ENCODE peak calls at places on chromosomes 4 and X, in ten cellular contexts. One of them, this sample, is unnamed.

GRCh38 chrX:55981603-55982002 is 250.6 kb upstream of the KLF8 start:
- DNase-seq in NAMALWA: no peak
- DNase-seq in left colon: no peak
- DNase-seq in NCI-H1105 treated with DMSO at 0.1 percent for 48 hours: no peak
- DNase-seq in right cardiac atrium: no peak
- DNase-seq in small intestine: no peak
- DNase-seq in neural crest cell: no peak
- DNase-seq in choroid plexus epithelial cell: no peak
- DNase-seq in NCI-H2029: no peak
- DNase-seq in ELF-1: no peak
- DNase-seq in this sample: no peak

GRCh38 chr4:134762053-134762452 is 560.5 kb upstream of the PABPC4L start:
- DNase-seq in NAMALWA: peak
- DNase-seq in left colon: no peak
- DNase-seq in NCI-H1105 treated with DMSO at 0.1 percent for 48 hours: no peak
- DNase-seq in right cardiac atrium: no peak
- DNase-seq in small intestine: no peak
- DNase-seq in neural crest cell: no peak
- DNase-seq in choroid plexus epithelial cell: no peak
- DNase-seq in NCI-H2029: no peak
- DNase-seq in ELF-1: peak
- DNase-seq in this sample: no peak

GRCh38 chr4:16694491-16695276 is 203.8 kb downstream of the LDB2 start:
- DNase-seq in NAMALWA: no peak
- DNase-seq in left colon: no peak
- DNase-seq in NCI-H1105 treated with DMSO at 0.1 percent for 48 hours: no peak
- DNase-seq in right cardiac atrium: no peak
- DNase-seq in small intestine: no peak
- DNase-seq in neural crest cell: no peak
- DNase-seq in choroid plexus epithelial cell: no peak
- DNase-seq in NCI-H2029: no peak
- DNase-seq in ELF-1: peak
- DNase-seq in this sample: no peak

GRCh38 chr4:2247128-2248043 is 5.5 kb upstream of the HAUS3 start:
- DNase-seq in NAMALWA: no peak
- DNase-seq in left colon: no peak
- DNase-seq in NCI-H1105 treated with DMSO at 0.1 percent for 48 hours: no peak
- DNase-seq in right cardiac atrium: no peak
- DNase-seq in small intestine: no peak
- DNase-seq in neural crest cell: no peak
- DNase-seq in choroid plexus epithelial cell: no peak
- DNase-seq in NCI-H2029: no peak
- DNase-seq in ELF-1: no peak
- DNase-seq in this sample: no peak

GRCh38 chr4:33709247-33709646 is 2535.1 kb downstream of the ARAP2 start:
- DNase-seq in NAMALWA: no peak
- DNase-seq in left colon: no peak
- DNase-seq in NCI-H1105 treated with DMSO at 0.1 percent for 48 hours: no peak
- DNase-seq in right cardiac atrium: no peak
- DNase-seq in small intestine: no peak
- DNase-seq in neural crest cell: no peak
- DNase-seq in choroid plexus epithelial cell: peak
- DNase-seq in NCI-H2029: no peak
- DNase-seq in ELF-1: no peak
- DNase-seq in this sample: no peak

GRCh38 chr4:142112451-142112850 is 476.1 kb downstream of the IL15 start:
- DNase-seq in NAMALWA: no peak
- DNase-seq in left colon: no peak
- DNase-seq in NCI-H1105 treated with DMSO at 0.1 percent for 48 hours: no peak
- DNase-seq in right cardiac atrium: no peak
- DNase-seq in small intestine: no peak
- DNase-seq in neural crest cell: no peak
- DNase-seq in choroid plexus epithelial cell: peak
- DNase-seq in NCI-H2029: no peak
- DNase-seq in ELF-1: no peak
- DNase-seq in this sample: no peak

GRCh38 chr4:57094482-57095223 is 15.5 kb downstream of the IGFBP7 start:
- DNase-seq in NAMALWA: no peak
- DNase-seq in left colon: no peak
- DNase-seq in NCI-H1105 treated with DMSO at 0.1 percent for 48 hours: no peak
- DNase-seq in right cardiac atrium: no peak
- DNase-seq in small intestine: no peak
- DNase-seq in neural crest cell: no peak
- DNase-seq in choroid plexus epithelial cell: peak
- DNase-seq in NCI-H2029: no peak
- DNase-seq in ELF-1: no peak
- DNase-seq in this sample: no peak

GRCh38 chr4:55547918-55548317 is 1.2 kb upstream of the CLOCK start:
- DNase-seq in NAMALWA: no peak
- DNase-seq in left colon: no peak
- DNase-seq in NCI-H1105 treated with DMSO at 0.1 percent for 48 hours: no peak
- DNase-seq in right cardiac atrium: no peak
- DNase-seq in small intestine: no peak
- DNase-seq in neural crest cell: no peak
- DNase-seq in choroid plexus epithelial cell: no peak
- DNase-seq in NCI-H2029: no peak
- DNase-seq in ELF-1: no peak
- DNase-seq in this sample: no peak

GRCh38 chr4:124177647-124178425 is 534.7 kb downstream of the ANKRD50 start:
- DNase-seq in NAMALWA: no peak
- DNase-seq in left colon: no peak
- DNase-seq in NCI-H1105 treated with DMSO at 0.1 percent for 48 hours: no peak
- DNase-seq in right cardiac atrium: no peak
- DNase-seq in small intestine: no peak
- DNase-seq in neural crest cell: no peak
- DNase-seq in choroid plexus epithelial cell: peak
- DNase-seq in NCI-H2029: no peak
- DNase-seq in ELF-1: no peak
- DNase-seq in this sample: no peak

GRCh38 chr4:75653845-75654503 is 19.2 kb downstream of the G3BP2 start:
- DNase-seq in NAMALWA: no peak
- DNase-seq in left colon: no peak
- DNase-seq in NCI-H1105 treated with DMSO at 0.1 percent for 48 hours: no peak
- DNase-seq in right cardiac atrium: no peak
- DNase-seq in small intestine: peak
- DNase-seq in neural crest cell: no peak
- DNase-seq in choroid plexus epithelial cell: peak
- DNase-seq in NCI-H2029: peak
- DNase-seq in ELF-1: peak
- DNase-seq in this sample: no peak

GRCh38 chrX:69556094-69557011 is 52.2 kb downstream of the NALF2 start:
- DNase-seq in NAMALWA: no peak
- DNase-seq in left colon: no peak
- DNase-seq in NCI-H1105 treated with DMSO at 0.1 percent for 48 hours: no peak
- DNase-seq in right cardiac atrium: no peak
- DNase-seq in small intestine: peak
- DNase-seq in neural crest cell: no peak
- DNase-seq in choroid plexus epithelial cell: peak
- DNase-seq in NCI-H2029: peak
- DNase-seq in ELF-1: peak
- DNase-seq in this sample: no peak

GRCh38 chr4:161813389-161813788 is 350.4 kb downstream of the FSTL5 start:
- DNase-seq in NAMALWA: no peak
- DNase-seq in left colon: no peak
- DNase-seq in NCI-H1105 treated with DMSO at 0.1 percent for 48 hours: no peak
- DNase-seq in right cardiac atrium: no peak
- DNase-seq in small intestine: no peak
- DNase-seq in neural crest cell: no peak
- DNase-seq in choroid plexus epithelial cell: no peak
- DNase-seq in NCI-H2029: no peak
- DNase-seq in ELF-1: no peak
- DNase-seq in this sample: no peak

GRCh38 chr4:75391489-75392166 is 122.6 kb downstream of the RCHY1 start:
- DNase-seq in NAMALWA: no peak
- DNase-seq in left colon: no peak
- DNase-seq in NCI-H1105 treated with DMSO at 0.1 percent for 48 hours: no peak
- DNase-seq in right cardiac atrium: no peak
- DNase-seq in small intestine: no peak
- DNase-seq in neural crest cell: no peak
- DNase-seq in choroid plexus epithelial cell: no peak
- DNase-seq in NCI-H2029: no peak
- DNase-seq in ELF-1: no peak
- DNase-seq in this sample: no peak

GRCh38 chrX:10404435-10404834 is 215.9 kb downstream of the MID1 start:
- DNase-seq in NAMALWA: no peak
- DNase-seq in left colon: no peak
- DNase-seq in NCI-H1105 treated with DMSO at 0.1 percent for 48 hours: no peak
- DNase-seq in right cardiac atrium: no peak
- DNase-seq in small intestine: no peak
- DNase-seq in neural crest cell: no peak
- DNase-seq in choroid plexus epithelial cell: peak
- DNase-seq in NCI-H2029: no peak
- DNase-seq in ELF-1: no peak
- DNase-seq in this sample: no peak

GRCh38 chr4:95409127-95409526 is 139.6 kb downstream of the UNC5C start:
- DNase-seq in NAMALWA: no peak
- DNase-seq in left colon: no peak
- DNase-seq in NCI-H1105 treated with DMSO at 0.1 percent for 48 hours: no peak
- DNase-seq in right cardiac atrium: no peak
- DNase-seq in small intestine: no peak
- DNase-seq in neural crest cell: no peak
- DNase-seq in choroid plexus epithelial cell: peak
- DNase-seq in NCI-H2029: no peak
- DNase-seq in ELF-1: no peak
- DNase-seq in this sample: no peak

GRCh38 chr4:140109626-140110213 is 44.3 kb downstream of the MAML3 start:
- DNase-seq in NAMALWA: no peak
- DNase-seq in left colon: no peak
- DNase-seq in NCI-H1105 treated with DMSO at 0.1 percent for 48 hours: peak
- DNase-seq in right cardiac atrium: no peak
- DNase-seq in small intestine: no peak
- DNase-seq in neural crest cell: no peak
- DNase-seq in choroid plexus epithelial cell: no peak
- DNase-seq in NCI-H2029: no peak
- DNase-seq in ELF-1: no peak
- DNase-seq in this sample: no peak

GRCh38 chr4:146029939-146030710 is 91.5 kb upstream of the ZNF827 start:
- DNase-seq in NAMALWA: peak
- DNase-seq in left colon: peak
- DNase-seq in NCI-H1105 treated with DMSO at 0.1 percent for 48 hours: no peak
- DNase-seq in right cardiac atrium: no peak
- DNase-seq in small intestine: peak
- DNase-seq in neural crest cell: no peak
- DNase-seq in choroid plexus epithelial cell: peak
- DNase-seq in NCI-H2029: no peak
- DNase-seq in ELF-1: peak
- DNase-seq in this sample: peak

GRCh38 chr4:96134806-96135205 is 294.9 kb downstream of the PDHA2 start:
- DNase-seq in NAMALWA: no peak
- DNase-seq in left colon: no peak
- DNase-seq in NCI-H1105 treated with DMSO at 0.1 percent for 48 hours: no peak
- DNase-seq in right cardiac atrium: no peak
- DNase-seq in small intestine: no peak
- DNase-seq in neural crest cell: no peak
- DNase-seq in choroid plexus epithelial cell: no peak
- DNase-seq in NCI-H2029: no peak
- DNase-seq in ELF-1: no peak
- DNase-seq in this sample: no peak

GRCh38 chr4:161133877-161134276 is 1029.9 kb downstream of the FSTL5 start:
- DNase-seq in NAMALWA: no peak
- DNase-seq in left colon: no peak
- DNase-seq in NCI-H1105 treated with DMSO at 0.1 percent for 48 hours: no peak
- DNase-seq in right cardiac atrium: no peak
- DNase-seq in small intestine: no peak
- DNase-seq in neural crest cell: no peak
- DNase-seq in choroid plexus epithelial cell: no peak
- DNase-seq in NCI-H2029: no peak
- DNase-seq in ELF-1: no peak
- DNase-seq in this sample: no peak

GRCh38 chrX:8841911-8842310 is 40.7 kb upstream of the FAM9A start:
- DNase-seq in NAMALWA: no peak
- DNase-seq in left colon: no peak
- DNase-seq in NCI-H1105 treated with DMSO at 0.1 percent for 48 hours: no peak
- DNase-seq in right cardiac atrium: no peak
- DNase-seq in small intestine: no peak
- DNase-seq in neural crest cell: no peak
- DNase-seq in choroid plexus epithelial cell: peak
- DNase-seq in NCI-H2029: no peak
- DNase-seq in ELF-1: no peak
- DNase-seq in this sample: no peak

GRCh38 chrX:17527135-17527701 is 152.2 kb downstream of the NHS start:
- DNase-seq in NAMALWA: no peak
- DNase-seq in left colon: no peak
- DNase-seq in NCI-H1105 treated with DMSO at 0.1 percent for 48 hours: no peak
- DNase-seq in right cardiac atrium: peak
- DNase-seq in small intestine: peak
- DNase-seq in neural crest cell: no peak
- DNase-seq in choroid plexus epithelial cell: no peak
- DNase-seq in NCI-H2029: no peak
- DNase-seq in ELF-1: peak
- DNase-seq in this sample: no peak

GRCh38 chr4:40199999-40200880 is 3.4 kb downstream of the RHOH start:
- DNase-seq in NAMALWA: peak
- DNase-seq in left colon: peak
- DNase-seq in NCI-H1105 treated with DMSO at 0.1 percent for 48 hours: no peak
- DNase-seq in right cardiac atrium: no peak
- DNase-seq in small intestine: peak
- DNase-seq in neural crest cell: no peak
- DNase-seq in choroid plexus epithelial cell: peak
- DNase-seq in NCI-H2029: no peak
- DNase-seq in ELF-1: no peak
- DNase-seq in this sample: peak

GRCh38 chr4:97468272-97468671 is 675.0 kb downstream of the STPG2 start:
- DNase-seq in NAMALWA: no peak
- DNase-seq in left colon: no peak
- DNase-seq in NCI-H1105 treated with DMSO at 0.1 percent for 48 hours: no peak
- DNase-seq in right cardiac atrium: no peak
- DNase-seq in small intestine: no peak
- DNase-seq in neural crest cell: no peak
- DNase-seq in choroid plexus epithelial cell: no peak
- DNase-seq in NCI-H2029: no peak
- DNase-seq in ELF-1: no peak
- DNase-seq in this sample: no peak

GRCh38 chr4:84753318-84753972 is 170.5 kb downstream of the CDS1 start:
- DNase-seq in NAMALWA: no peak
- DNase-seq in left colon: no peak
- DNase-seq in NCI-H1105 treated with DMSO at 0.1 percent for 48 hours: no peak
- DNase-seq in right cardiac atrium: no peak
- DNase-seq in small intestine: no peak
- DNase-seq in neural crest cell: no peak
- DNase-seq in choroid plexus epithelial cell: no peak
- DNase-seq in NCI-H2029: no peak
- DNase-seq in ELF-1: no peak
- DNase-seq in this sample: no peak

GRCh38 chr4:93319011-93319410 is 509.5 kb upstream of the ATOH1 start:
- DNase-seq in NAMALWA: no peak
- DNase-seq in left colon: no peak
- DNase-seq in NCI-H1105 treated with DMSO at 0.1 percent for 48 hours: no peak
- DNase-seq in right cardiac atrium: no peak
- DNase-seq in small intestine: no peak
- DNase-seq in neural crest cell: no peak
- DNase-seq in choroid plexus epithelial cell: peak
- DNase-seq in NCI-H2029: no peak
- DNase-seq in ELF-1: no peak
- DNase-seq in this sample: no peak

GRCh38 chr4:37197899-37198298 is 46.6 kb upstream of the NWD2 start:
- DNase-seq in NAMALWA: no peak
- DNase-seq in left colon: peak
- DNase-seq in NCI-H1105 treated with DMSO at 0.1 percent for 48 hours: no peak
- DNase-seq in right cardiac atrium: no peak
- DNase-seq in small intestine: no peak
- DNase-seq in neural crest cell: no peak
- DNase-seq in choroid plexus epithelial cell: no peak
- DNase-seq in NCI-H2029: no peak
- DNase-seq in ELF-1: no peak
- DNase-seq in this sample: no peak

GRCh38 chr4:89353514-89353913 is 45.9 kb upstream of the GPRIN3 start:
- DNase-seq in NAMALWA: no peak
- DNase-seq in left colon: no peak
- DNase-seq in NCI-H1105 treated with DMSO at 0.1 percent for 48 hours: no peak
- DNase-seq in right cardiac atrium: no peak
- DNase-seq in small intestine: no peak
- DNase-seq in neural crest cell: no peak
- DNase-seq in choroid plexus epithelial cell: no peak
- DNase-seq in NCI-H2029: no peak
- DNase-seq in ELF-1: no peak
- DNase-seq in this sample: no peak

GRCh38 chr4:54526560-54526959 is 131.2 kb upstream of the KIT start:
- DNase-seq in NAMALWA: no peak
- DNase-seq in left colon: no peak
- DNase-seq in NCI-H1105 treated with DMSO at 0.1 percent for 48 hours: no peak
- DNase-seq in right cardiac atrium: no peak
- DNase-seq in small intestine: no peak
- DNase-seq in neural crest cell: no peak
- DNase-seq in choroid plexus epithelial cell: no peak
- DNase-seq in NCI-H2029: no peak
- DNase-seq in ELF-1: no peak
- DNase-seq in this sample: no peak

This sample was measured in T-helper 2 cell.